ENCODE peak calls at places on chromosome 18, in four cellular contexts. P is fibroblast of the aortic adventitia, Y is coronary artery, M is aorta. O is an unnamed sample.
A peak's percentile ranks its signal among the peaks of the same experiment; 100 is the strongest.

GRCh38 chr18:58223717-58224424 is 179.8 kb downstream of the NEDD4L start:
- DNase-seq in P (peak; percentile 80), Y (no peak), M (no peak), O (peak; percentile 91)

GRCh38 chr18:42486296-42486695 is 531.3 kb downstream of the PIK3C3 start:
- DNase-seq in P (peak; percentile 26), Y (no peak), M (no peak), O (no peak)

GRCh38 chr18:23540867-23541266 is 37.6 kb downstream of the RMC1 start:
- DNase-seq in P (no peak), Y (no peak), M (no peak), O (no peak)

GRCh38 chr18:59308201-59309014 is 10.0 kb downstream of the CPLX4 start:
- DNase-seq in P (peak; percentile 55), Y (no peak), M (peak; percentile 92), O (peak; percentile 57)

GRCh38 chr18:55048892-55049291 is 89.6 kb upstream of the CCDC68 start:
- DNase-seq in P (peak; percentile 13), Y (no peak), M (no peak), O (peak; percentile 55)

GRCh38 chr18:25288340-25288955 is 63.5 kb downstream of the ZNF521 start:
- DNase-seq in P (no peak), Y (no peak), M (no peak), O (no peak)

GRCh38 chr18:75482880-75483279 is 55.4 kb upstream of the SMIM21 start:
- DNase-seq in P (peak; percentile 62), Y (no peak), M (no peak), O (no peak)

GRCh38 chr18:34802938-34803337 is 92.8 kb downstream of the DTNA start:
- DNase-seq in P (no peak), Y (no peak), M (no peak), O (peak; percentile 70)

GRCh38 chr18:59881728-59882685 is 17.8 kb upstream of the PMAIP1 start:
- DNase-seq in P (peak; percentile 53), Y (no peak), M (no peak), O (peak; percentile 56)

GRCh38 chr18:23138470-23138869 is 3.2 kb downstream of the CABLES1 start:
- DNase-seq in P (no peak), Y (no peak), M (no peak), O (no peak)

GRCh38 chr18:21598726-21599584 is 1.5 kb downstream of the ESCO1 start:
- DNase-seq in P (no peak), Y (no peak), M (no peak), O (no peak)

GRCh38 chr18:66548747-66549146 is 55.1 kb downstream of the CDH19 start:
- DNase-seq in P (no peak), Y (no peak), M (no peak), O (no peak)

GRCh38 chr18:23105030-23105429 is 30.3 kb upstream of the CABLES1 start:
- DNase-seq in P (no peak), Y (no peak), M (no peak), O (no peak)

GRCh38 chr18:2002178-2002577 is 569.1 kb downstream of the METTL4 start:
- DNase-seq in P (peak; percentile 41), Y (no peak), M (no peak), O (no peak)

GRCh38 chr18:33355263-33355662 is 85.3 kb downstream of the CCDC178 start:
- DNase-seq in P (no peak), Y (no peak), M (no peak), O (no peak)

GRCh38 chr18:60549338-60549960 is 176.9 kb upstream of the MC4R start:
- DNase-seq in P (peak; percentile 88), Y (no peak), M (no peak), O (peak; percentile 85)

GRCh38 chr18:57585846-57586242 is 658 bp downstream of the FECH start:
- DNase-seq in P (peak; percentile 4), Y (no peak), M (no peak), O (no peak)

GRCh38 chr18:59911600-59911999 is 11.8 kb downstream of the PMAIP1 start:
- DNase-seq in P (no peak), Y (no peak), M (no peak), O (no peak)

GRCh38 chr18:35578481-35578880 is 3.1 kb upstream of the GALNT1 start:
- DNase-seq in P (peak; percentile 36), Y (no peak), M (no peak), O (no peak)

GRCh38 chr18:42192251-42193248 is 237.5 kb downstream of the PIK3C3 start:
- DNase-seq in P (peak; percentile 57), Y (no peak), M (no peak), O (no peak)

GRCh38 chr18:46756559-46757201 is at the start of gene ST8SIA5:
- DNase-seq in P (no peak), Y (no peak), M (no peak), O (no peak)

GRCh38 chr18:24054130-24054529 is 39.6 kb downstream of the TTC39C start:
- DNase-seq in P (no peak), Y (no peak), M (no peak), O (peak; percentile 85)

GRCh38 chr18:33579147-33579867 is 1.3 kb downstream of the ASXL3 start:
- DNase-seq in P (no peak), Y (no peak), M (no peak), O (no peak)

GRCh38 chr18:36176739-36177138 is 10.6 kb upstream of the MOCOS start:
- DNase-seq in P (peak; percentile 84), Y (no peak), M (no peak), O (peak; percentile 57)

GRCh38 chr18:55354795-55355194 is 233.2 kb downstream of the TCF4 start:
- DNase-seq in P (no peak), Y (no peak), M (no peak), O (peak; percentile 41)

GRCh38 chr18:54359233-54359632 is 1.5 kb downstream of the C18orf54 start:
- DNase-seq in P (peak; percentile 15), Y (no peak), M (no peak), O (peak; percentile 1)

GRCh38 chr18:49071365-49071764 is 120.6 kb upstream of the SMAD7 start:
- DNase-seq in P (peak; percentile 45), Y (no peak), M (no peak), O (no peak)

GRCh38 chr18:8685141-8685913 is 20.0 kb upstream of the MTCL1 start:
- DNase-seq in P (peak; percentile 67), Y (no peak), M (no peak), O (peak; percentile 74)

GRCh38 chr18:21303913-21304312 is 61.9 kb downstream of the GREB1L start:
- DNase-seq in P (no peak), Y (no peak), M (no peak), O (no peak)

GRCh38 chr18:3541549-3542386 is 91.8 kb downstream of the TGIF1 start:
- DNase-seq in P (no peak), Y (no peak), M (no peak), O (no peak)

GRCh38 chr18:35355140-35355618 is 11.0 kb upstream of the ZNF24 start:
- DNase-seq in P (peak; percentile 89), Y (peak; percentile 82), M (peak; percentile 82), O (peak; percentile 85)

GRCh38 chr18:76428396-76429261 is 66.4 kb downstream of the ZNF516 start:
- DNase-seq in P (no peak), Y (no peak), M (no peak), O (peak; percentile 44)

GRCh38 chr18:56651771-56652092 is 573 bp downstream of the WDR7 start:
- DNase-seq in P (no peak), Y (no peak), M (no peak), O (no peak)

GRCh38 chr18:59376351-59376935 is 17.4 kb upstream of the LMAN1 start:
- DNase-seq in P (no peak), Y (no peak), M (no peak), O (no peak)

GRCh38 chr18:63684718-63685117 is 18.0 kb upstream of the SERPINB11 start:
- DNase-seq in P (no peak), Y (no peak), M (no peak), O (no peak)

GRCh38 chr18:36405611-36406010 is 108.1 kb downstream of the FHOD3 start:
- DNase-seq in P (no peak), Y (no peak), M (no peak), O (peak; percentile 76)

DNA sequence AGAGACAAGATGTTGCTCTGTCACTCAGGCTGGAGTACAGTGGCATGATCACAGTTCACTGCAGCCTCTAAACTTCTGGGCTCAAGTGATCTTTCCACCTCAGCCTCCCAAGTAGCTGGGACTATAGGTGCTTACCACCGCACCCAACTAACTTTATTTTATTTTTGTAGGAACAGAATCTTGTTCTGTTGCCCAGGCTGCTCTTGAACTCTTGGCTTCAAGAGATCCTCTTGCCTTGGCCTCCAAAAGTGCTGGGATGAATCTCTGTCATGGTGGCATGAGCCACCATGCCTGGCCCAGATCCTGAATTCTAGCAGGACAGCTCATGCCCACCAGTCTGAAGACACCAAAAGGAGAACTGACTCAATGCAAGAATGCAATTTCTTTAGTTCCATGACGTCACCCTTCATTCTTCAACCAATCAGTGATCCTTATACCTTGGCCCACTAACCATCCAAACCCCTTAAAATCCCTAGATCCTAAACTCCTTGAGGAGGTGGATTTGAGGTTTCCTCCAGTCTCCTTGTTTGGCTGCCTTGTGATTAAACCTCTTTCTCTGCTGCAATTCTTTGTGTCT is 25.6 kb upstream of the CXXC1 start:
- DNase-seq in P (no peak), Y (no peak), M (no peak), O (no peak)
- H3K4me3 ChIP-seq in P (no peak overlapping the region), Y (no peak overlapping the region), M (no peak overlapping the region), O (no peak overlapping the region)

DNA sequence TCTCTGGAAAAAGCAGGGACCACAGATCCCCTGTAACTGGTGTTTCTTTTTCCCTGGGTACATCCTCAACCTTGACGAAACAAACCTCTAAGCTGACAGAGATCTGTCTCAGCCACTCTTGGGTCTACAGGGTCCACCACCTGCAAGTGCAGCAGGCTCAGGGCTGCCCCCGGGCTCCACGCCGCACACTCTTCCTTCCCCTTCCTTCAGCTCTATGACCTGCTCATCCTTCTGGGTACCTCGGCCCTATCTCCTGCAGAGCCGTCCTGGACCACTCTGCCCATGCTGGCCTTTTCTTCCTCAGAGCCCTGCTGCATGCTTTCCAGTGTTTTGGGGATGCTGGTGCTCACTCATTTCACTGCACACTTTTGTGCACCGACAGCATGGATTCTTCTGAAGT is 27.5 kb downstream of the TUBB6 start:
- DNase-seq in P (no peak), Y (no peak), M (no peak), O (no peak)
- H3K4me3 ChIP-seq in P (no peak overlapping the region), Y (no peak overlapping the region), M (no peak overlapping the region), O (no peak overlapping the region)

GRCh38 chr18:13565228-13565627 is 161.1 kb downstream of the FAM210A start:
- DNase-seq in P (no peak), Y (peak; percentile 75), M (no peak), O (no peak)

GRCh38 chr18:13562494-13563029 is 163.8 kb downstream of the FAM210A start:
- DNase-seq in P (no peak), Y (no peak), M (no peak), O (no peak)

GRCh38 chr18:13560306-13560705 is 166.1 kb downstream of the FAM210A start:
- DNase-seq in P (no peak), Y (peak; percentile 59), M (no peak), O (no peak)

GRCh38 chr18:13564579-13564978 is 161.8 kb downstream of the FAM210A start:
- DNase-seq in P (no peak), Y (peak; percentile 43), M (no peak), O (no peak)

DNA sequence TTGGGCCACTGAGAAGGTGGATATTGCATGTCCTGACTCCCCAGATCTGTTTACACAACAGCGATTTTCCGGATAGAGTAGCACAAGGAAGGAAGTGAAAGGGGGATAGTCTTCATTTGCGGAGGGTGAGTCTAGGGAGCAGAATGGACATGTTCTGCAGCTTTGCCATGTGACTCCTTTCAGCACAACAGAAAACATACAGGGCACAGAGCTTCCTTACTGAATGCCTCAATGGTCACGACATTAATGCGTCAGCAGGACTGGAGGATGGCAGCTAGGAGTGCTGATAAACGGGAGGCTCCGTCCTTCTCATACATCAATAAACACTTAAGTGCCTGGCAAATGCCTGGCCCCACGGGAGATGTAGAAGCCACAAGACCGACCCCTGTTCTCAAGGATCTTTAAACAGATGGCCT is 163.0 kb downstream of the FAM210A start:
- DNase-seq in P (no peak), Y (no peak), M (no peak), O (no peak)
- H3K4me3 ChIP-seq in P (no peak overlapping the region), Y (no peak overlapping the region), M (no peak overlapping the region), O (no peak overlapping the region)

GRCh38 chr18:69559604-69560003 is 158.9 kb downstream of the DOK6 start:
- DNase-seq in P (no peak), Y (no peak), M (no peak), O (no peak)
- H3K4me3 ChIP-seq in P (no peak overlapping the region), Y (no peak overlapping the region), M (no peak overlapping the region), O (no peak overlapping the region)

O was measured in AG10803.